ENCODE peak calls at places on chromosome 3, in nine cellular contexts. W is psoas muscle, O is A549, H is glutamatergic neuron, R is mesothelial cell of epicardium, B is upper lobe of right lung, Q is cardiac muscle cell, D is lower leg skin, I is thoracic aorta. K is an unnamed sample.

GRCh38 chr3:173021547-173022185 is 119.4 kb downstream of the SPATA16 start:
- DNase-seq in H (no peak), I (no peak), O (no peak), R (no peak), Q (no peak), B (no peak), W (no peak), D (no peak), K (no peak)

GRCh38 chr3:136919799-136920580 is 37.8 kb upstream of the IL20RB start:
- DNase-seq in I (no peak), D (no peak), H (no peak), R (no peak), B (no peak), Q (peak; percentile 31), O (no peak), W (no peak), K (no peak)

GRCh38 chr3:64915778-64916177 is 228.0 kb upstream of the ADAMTS9 start:
- DNase-seq in D (no peak), Q (peak; percentile 69), H (no peak), I (no peak), B (no peak), O (no peak), W (no peak), R (no peak), K (no peak)

GRCh38 chr3:53164911-53165310 is 3.9 kb downstream of the PRKCD start:
- DNase-seq in Q (no peak), W (no peak), I (no peak), R (no peak), O (no peak), H (no peak), D (no peak), B (no peak), K (no peak)

GRCh38 chr3:7307410-7307809 is 446.5 kb downstream of the GRM7 start:
- DNase-seq in B (no peak), I (no peak), Q (peak; percentile 75), W (no peak), D (no peak), H (no peak), R (no peak), O (no peak), K (no peak)

GRCh38 chr3:123305192-123305591 is 103.4 kb downstream of the SEC22A start:
- DNase-seq in I (no peak), W (no peak), R (no peak), B (no peak), H (no peak), O (no peak), D (no peak), Q (no peak), K (no peak)

GRCh38 chr3:184659797-184660301 is 52.0 kb downstream of the MAGEF1 start:
- DNase-seq in B (no peak), O (no peak), Q (peak; percentile 29), I (no peak), R (no peak), W (peak; percentile 35), H (no peak), D (no peak), K (no peak)

GRCh38 chr3:128551464-128551863 is 58.5 kb upstream of the GATA2 start:
- DNase-seq in R (no peak), O (no peak), Q (no peak), D (peak; percentile 69), I (no peak), B (peak; percentile 40), W (no peak), H (no peak), K (no peak)

GRCh38 chr3:133659806-133660205 is 1.9 kb downstream of the TOPBP1 start:
- DNase-seq in Q (no peak), O (no peak), I (no peak), B (no peak), R (no peak), D (no peak), H (no peak), W (no peak), K (no peak)

GRCh38 chr3:156892701-156893100 is 66.5 kb downstream of the LEKR1 start:
- DNase-seq in R (no peak), H (no peak), W (no peak), Q (peak; percentile 25), I (no peak), O (no peak), B (no peak), D (no peak), K (no peak)

GRCh38 chr3:168839692-168840091 is 744.0 kb upstream of the GOLIM4 start:
- DNase-seq in O (no peak), B (no peak), W (no peak), R (no peak), Q (no peak), H (no peak), I (no peak), D (no peak), K (no peak)

GRCh38 chr3:41101231-41101630 is 98.1 kb upstream of the CTNNB1 start:
- DNase-seq in W (no peak), Q (no peak), H (no peak), O (no peak), R (no peak), D (no peak), I (no peak), B (no peak), K (no peak)

GRCh38 chr3:69360690-69361089 is 25.2 kb downstream of the FRMD4B start:
- DNase-seq in I (no peak), Q (no peak), H (no peak), D (no peak), W (no peak), R (no peak), B (no peak), O (no peak), K (no peak)

GRCh38 chr3:137767146-137768020 is 3.3 kb downstream of the SOX14 start:
- DNase-seq in W (no peak), R (no peak), B (no peak), Q (no peak), H (peak; percentile 24), I (no peak), O (no peak), D (no peak), K (no peak)

GRCh38 chr3:16456784-16457415 is 56.6 kb downstream of the RFTN1 start:
- DNase-seq in H (no peak), W (no peak), O (peak; percentile 37), I (no peak), Q (peak; percentile 74), R (no peak), B (no peak), D (no peak), K (no peak)

GRCh38 chr3:194494951-194495374 is 8.2 kb upstream of the ATP13A3 start:
- DNase-seq in H (no peak), B (no peak), O (no peak), Q (no peak), D (no peak), I (no peak), W (no peak), R (no peak), K (no peak)

DNA sequence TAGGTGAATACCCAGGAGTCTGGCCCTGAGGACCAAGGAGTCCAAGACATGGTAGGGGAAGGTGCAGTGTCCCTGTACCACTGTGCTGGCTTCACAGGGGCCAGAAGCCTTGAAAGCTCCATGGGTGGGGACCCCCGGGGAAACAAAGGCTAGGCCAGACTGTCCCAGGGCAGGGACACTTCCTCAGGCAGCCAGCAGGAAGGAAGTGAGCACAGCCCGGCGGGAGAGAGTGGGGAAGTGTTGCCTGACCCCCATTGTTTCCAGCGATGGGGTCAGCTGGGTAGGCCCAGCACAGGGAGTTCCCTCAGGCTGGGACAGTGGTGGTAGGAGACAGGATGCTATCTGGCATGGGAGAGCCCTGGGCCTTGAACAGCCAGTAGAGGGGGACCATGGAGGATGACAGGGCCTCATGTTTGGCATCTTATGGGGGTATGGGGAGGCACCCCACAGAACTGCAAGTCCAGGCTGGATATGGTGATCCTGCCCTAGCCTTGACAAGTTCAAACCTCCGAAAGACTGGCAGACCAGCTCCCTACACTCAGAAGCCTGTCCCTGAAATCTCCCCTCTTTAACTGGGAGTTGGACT is 1.2 kb upstream of the HYAL2 start:
- DNase-seq in W (peak; percentile 57), B (peak; percentile 69), H (no peak), Q (no peak), D (no peak), O (no peak), R (no peak), I (no peak), K (no peak)
- TF ChIP-seq CTCF in W (no peak), B (no peak), H (no peak), Q (no peak), D (no peak), O (no peak), R (no peak), I (no peak), K (no peak)

DNA sequence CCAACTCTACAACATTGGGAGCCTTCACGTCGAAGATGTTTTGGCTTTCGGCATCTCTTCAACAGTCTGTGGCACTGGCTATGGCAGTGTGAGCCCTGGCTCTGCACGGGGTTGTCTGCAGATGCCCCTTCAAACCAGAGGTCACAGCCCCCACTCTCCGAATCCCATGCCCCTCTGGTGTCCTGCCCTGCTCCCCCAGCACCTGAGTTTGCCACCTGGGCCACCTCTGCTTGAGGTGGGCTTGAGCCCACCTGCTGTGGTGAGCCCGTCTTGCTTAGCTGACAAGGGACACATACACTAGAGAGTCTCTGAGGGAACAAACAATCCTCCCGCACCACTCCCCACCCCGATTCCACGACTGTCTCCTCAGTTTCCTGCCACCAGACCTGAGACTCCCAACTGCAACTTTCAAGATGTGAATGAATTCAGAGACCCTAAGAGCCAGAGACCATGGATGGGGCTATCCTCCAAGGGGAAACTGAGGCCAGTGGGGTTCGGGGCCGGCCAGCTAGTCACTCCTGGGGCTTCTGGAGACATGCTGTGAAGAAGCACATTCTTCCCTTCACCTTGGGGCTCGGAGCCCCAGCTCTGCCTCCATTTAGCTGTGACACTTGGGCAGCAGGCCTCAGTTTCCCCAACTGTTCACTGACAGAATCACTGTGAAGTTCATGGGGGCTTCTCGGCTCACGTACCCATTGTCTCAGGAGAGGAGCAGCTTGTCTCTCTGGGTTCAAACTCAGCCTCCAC is 44.6 kb downstream of the TPRA1 start:
- DNase-seq in B (no peak), R (no peak), W (no peak), O (no peak), Q (no peak), I (no peak), D (no peak), H (no peak), K (no peak)
- TF ChIP-seq CTCF in B (no peak), R (no peak), W (no peak), O (no peak), Q (no peak), I (no peak), D (no peak), H (no peak), K (no peak)

DNA sequence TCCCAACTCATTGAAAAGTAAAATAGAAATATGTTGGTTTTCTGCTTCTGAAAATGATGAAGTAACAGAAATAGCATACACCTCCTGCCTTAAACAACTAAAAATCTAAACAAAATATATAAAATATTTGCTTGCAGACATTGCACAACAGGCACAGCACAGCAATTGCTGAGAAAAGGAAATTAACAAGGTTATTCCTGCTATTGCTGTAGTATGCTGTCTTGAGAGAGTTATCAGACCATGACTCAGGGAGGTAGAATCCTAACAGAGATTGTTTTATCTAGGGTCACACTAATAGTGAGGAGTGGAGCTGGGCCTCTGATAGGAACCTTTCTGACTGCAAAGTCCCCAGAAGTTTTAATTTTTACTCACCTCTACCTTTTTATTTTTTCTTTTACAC is 72.6 kb downstream of the ZBTB20 start:
- DNase-seq in D (no peak), B (no peak), O (no peak), W (no peak), Q (peak; percentile 58), I (no peak), H (no peak), R (no peak), K (no peak)
- TF ChIP-seq CTCF in D (no peak), B (no peak), O (no peak), W (no peak), Q (no peak), I (no peak), H (no peak), R (no peak), K (no peak)

GRCh38 chr3:14902719-14903118 is 44.7 kb upstream of the NR2C2 start:
- DNase-seq in H (no peak), D (no peak), O (no peak), R (no peak), B (no peak), I (no peak), W (peak; percentile 66), Q (peak; percentile 11), K (no peak)
- TF ChIP-seq CTCF in H (no peak), D (no peak), O (no peak), R (no peak), B (no peak), I (no peak), W (no peak), Q (no peak), K (no peak)